ENCODE peak calls at places on chromosome 5, in five cellular contexts. One of them, this sample, is unnamed.

GRCh38 chr5:143001764-143002351 is 231.7 kb downstream of the ARHGAP26 start:
- DNase-seq in GM12878: no peak
- DNase-seq in A549: no peak
- DNase-seq in IMR-90: peak; percentile 84
- DNase-seq in K562: no peak
- DNase-seq in this sample: no peak

GRCh38 chr5:86403190-86403589 is 214.6 kb upstream of the COX7C start:
- DNase-seq in IMR-90: no peak
- DNase-seq in K562: no peak
- DNase-seq in A549: no peak
- DNase-seq in GM12878: no peak
- DNase-seq in this sample: no peak

GRCh38 chr5:4879693-4880303 is 260.3 kb upstream of the ADAMTS16 start:
- DNase-seq in A549: peak; percentile 65
- DNase-seq in IMR-90: peak; percentile 47
- DNase-seq in K562: peak; percentile 75
- DNase-seq in GM12878: no peak
- DNase-seq in this sample: peak; percentile 87

GRCh38 chr5:39661026-39661779 is 236.4 kb upstream of the DAB2 start:
- DNase-seq in IMR-90: no peak
- DNase-seq in GM12878: no peak
- DNase-seq in K562: no peak
- DNase-seq in A549: no peak
- DNase-seq in this sample: no peak

GRCh38 chr5:51278458-51279049 is 104.7 kb upstream of the ISL1 start:
- DNase-seq in IMR-90: no peak
- DNase-seq in A549: no peak
- DNase-seq in K562: no peak
- DNase-seq in GM12878: no peak
- DNase-seq in this sample: peak; percentile 10

GRCh38 chr5:32362527-32362926 is 49.8 kb upstream of the MTMR12 start:
- DNase-seq in GM12878: no peak
- DNase-seq in IMR-90: no peak
- DNase-seq in K562: no peak
- DNase-seq in A549: no peak
- DNase-seq in this sample: no peak

GRCh38 chr5:103079796-103080195 is 40.1 kb downstream of the GIN1 start:
- DNase-seq in A549: no peak
- DNase-seq in IMR-90: no peak
- DNase-seq in GM12878: no peak
- DNase-seq in K562: no peak
- DNase-seq in this sample: no peak

GRCh38 chr5:173201636-173202265 is 33.3 kb downstream of the NKX2-5 start:
- DNase-seq in IMR-90: peak; percentile 72
- DNase-seq in GM12878: no peak
- DNase-seq in K562: no peak
- DNase-seq in A549: peak; percentile 82
- DNase-seq in this sample: no peak

DNA sequence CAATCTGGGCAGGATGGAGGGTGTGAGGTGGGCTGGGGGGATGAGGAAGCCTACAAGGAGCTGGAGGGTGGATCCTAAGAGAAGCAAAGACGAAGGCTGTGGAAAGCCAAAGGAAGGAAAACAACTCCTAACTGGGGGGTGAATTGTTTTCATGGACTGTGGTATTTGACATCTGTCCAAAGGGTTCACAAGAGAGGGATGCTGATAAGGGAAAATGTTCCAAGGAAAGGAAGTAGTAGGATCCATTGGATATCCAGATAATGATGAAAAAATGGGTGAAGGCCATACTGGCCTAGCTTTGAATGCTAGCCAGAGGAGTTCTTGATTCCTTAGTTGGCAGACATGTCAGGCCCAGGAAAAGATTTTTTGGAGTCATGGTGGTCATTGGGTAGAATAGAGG is 51.8 kb upstream of the FOXI1 start:
- DNase-seq in GM12878: no peak
- DNase-seq in IMR-90: no peak
- DNase-seq in A549: no peak
- DNase-seq in K562: no peak
- DNase-seq in this sample: no peak
- H3K4me1 ChIP-seq in GM12878: no peaks in the 10 kb centered on the region
- H3K4me1 ChIP-seq in IMR-90: no peaks in the 10 kb centered on the region
- H3K4me1 ChIP-seq in A549: no peaks in the 10 kb centered on the region
- H3K4me1 ChIP-seq in K562: no peaks in the 10 kb centered on the region
- H3K4me1 ChIP-seq in this sample: no peaks in the 10 kb centered on the region

GRCh38 chr5:16936150-16937022 is at the start of gene MYO10:
- DNase-seq in A549: peak; percentile 69
- DNase-seq in K562: peak; percentile 87
- DNase-seq in IMR-90: peak; percentile 80
- DNase-seq in GM12878: no peak
- DNase-seq in this sample: peak; percentile 95
- TF ChIP-seq RCOR1 in A549: no peak
- TF ChIP-seq RCOR1 in K562: no peak
- TF ChIP-seq RCOR1 in IMR-90: peak; percentile 23
- TF ChIP-seq RCOR1 in GM12878: no peak
- TF ChIP-seq RCOR1 in this sample: no peak

GRCh38 chr5:98735806-98736507 is 37.5 kb upstream of the RGMB start:
- DNase-seq in A549: no peak
- DNase-seq in IMR-90: peak; percentile 87
- DNase-seq in GM12878: no peak
- DNase-seq in K562: no peak
- DNase-seq in this sample: no peak
- H3K4me1 ChIP-seq in A549: no peaks in the 10 kb centered on the region
- H3K4me1 ChIP-seq in IMR-90: peaks cover 4% of the 10 kb centered on the region
- H3K4me1 ChIP-seq in GM12878: no peaks in the 10 kb centered on the region
- H3K4me1 ChIP-seq in K562: no peaks in the 10 kb centered on the region
- H3K4me1 ChIP-seq in this sample: no peaks in the 10 kb centered on the region

GRCh38 chr5:139569276-139569955 is 8.3 kb downstream of the UBE2D2 start:
- DNase-seq in A549: no peak
- DNase-seq in IMR-90: peak; percentile 52
- DNase-seq in GM12878: no peak
- DNase-seq in K562: no peak
- DNase-seq in this sample: no peak
- TF ChIP-seq RCOR1 in A549: no peak
- TF ChIP-seq RCOR1 in IMR-90: no peak
- TF ChIP-seq RCOR1 in GM12878: no peak
- TF ChIP-seq RCOR1 in K562: no peak
- TF ChIP-seq RCOR1 in this sample: no peak

GRCh38 chr5:24644757-24645156 is at the start of gene CDH10:
- DNase-seq in A549: no peak
- DNase-seq in K562: no peak
- DNase-seq in GM12878: no peak
- DNase-seq in IMR-90: no peak
- DNase-seq in this sample: no peak
- H3K4me1 ChIP-seq in A549: no peaks in the 10 kb centered on the region
- H3K4me1 ChIP-seq in K562: no peaks in the 10 kb centered on the region
- H3K4me1 ChIP-seq in GM12878: no peaks in the 10 kb centered on the region
- H3K4me1 ChIP-seq in IMR-90: no peaks in the 10 kb centered on the region
- H3K4me1 ChIP-seq in this sample: no peaks in the 10 kb centered on the region

DNA sequence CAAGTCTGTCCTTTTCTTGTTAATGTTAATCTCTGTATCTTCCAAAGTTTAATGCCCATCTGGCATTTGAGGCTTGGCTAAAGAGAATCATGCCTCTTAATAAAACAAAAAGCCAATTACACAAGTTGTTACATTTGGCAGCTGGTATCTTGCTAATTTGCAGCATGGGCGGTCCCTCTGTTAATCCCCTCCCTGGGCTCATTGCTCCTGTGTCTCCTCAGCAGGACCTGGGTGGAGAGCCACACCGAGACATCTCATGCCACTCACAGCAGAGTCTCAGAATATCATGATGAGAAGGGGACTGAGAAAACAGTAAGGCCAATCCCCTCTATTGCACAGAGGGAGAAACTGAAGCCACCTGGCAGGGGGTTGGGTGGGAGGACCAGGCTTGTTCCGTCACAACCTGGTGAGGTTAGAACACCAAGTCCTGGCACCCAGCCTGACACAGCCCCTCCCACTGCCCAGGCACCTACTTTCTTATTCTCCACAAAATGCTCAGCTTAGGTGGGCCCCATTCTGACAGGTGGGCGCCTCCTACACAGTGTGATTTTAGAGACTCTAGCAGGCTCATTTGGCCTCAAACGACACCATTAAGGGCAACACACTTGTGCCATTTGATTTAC is 243.1 kb downstream of the FSTL4 start:
- DNase-seq in A549: no peak
- DNase-seq in IMR-90: no peak
- DNase-seq in K562: no peak
- DNase-seq in GM12878: no peak
- DNase-seq in this sample: no peak
- TF ChIP-seq RCOR1 in A549: no peak
- TF ChIP-seq RCOR1 in IMR-90: no peak
- TF ChIP-seq RCOR1 in K562: no peak
- TF ChIP-seq RCOR1 in GM12878: no peak
- TF ChIP-seq RCOR1 in this sample: no peak

DNA sequence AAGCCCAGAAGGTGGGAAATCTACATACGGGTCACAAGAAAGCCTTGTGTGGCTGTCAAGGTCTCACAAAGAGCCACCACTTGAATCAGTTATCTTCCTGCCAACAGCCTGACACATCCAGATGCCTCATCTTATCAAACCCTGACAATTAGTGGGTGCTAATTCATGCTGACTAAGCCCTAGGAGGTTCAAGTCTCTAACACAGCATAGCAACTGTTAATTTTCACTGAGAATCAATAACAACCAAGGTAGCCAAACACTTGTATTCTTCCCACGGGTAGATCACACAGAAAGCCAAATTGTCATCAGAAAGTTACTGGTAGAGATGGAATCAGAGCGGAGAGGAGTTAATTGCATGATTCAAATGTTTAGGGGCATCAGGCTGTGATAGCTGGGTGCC is 222.2 kb downstream of the TMEM167A start:
- DNase-seq in K562: no peak
- DNase-seq in A549: no peak
- DNase-seq in IMR-90: no peak
- DNase-seq in GM12878: no peak
- DNase-seq in this sample: no peak
- H3K4me1 ChIP-seq in K562: no peaks in the 10 kb centered on the region
- H3K4me1 ChIP-seq in A549: no peaks in the 10 kb centered on the region
- H3K4me1 ChIP-seq in IMR-90: no peaks in the 10 kb centered on the region
- H3K4me1 ChIP-seq in GM12878: no peaks in the 10 kb centered on the region
- H3K4me1 ChIP-seq in this sample: peaks cover 5% of the 10 kb centered on the region

DNA sequence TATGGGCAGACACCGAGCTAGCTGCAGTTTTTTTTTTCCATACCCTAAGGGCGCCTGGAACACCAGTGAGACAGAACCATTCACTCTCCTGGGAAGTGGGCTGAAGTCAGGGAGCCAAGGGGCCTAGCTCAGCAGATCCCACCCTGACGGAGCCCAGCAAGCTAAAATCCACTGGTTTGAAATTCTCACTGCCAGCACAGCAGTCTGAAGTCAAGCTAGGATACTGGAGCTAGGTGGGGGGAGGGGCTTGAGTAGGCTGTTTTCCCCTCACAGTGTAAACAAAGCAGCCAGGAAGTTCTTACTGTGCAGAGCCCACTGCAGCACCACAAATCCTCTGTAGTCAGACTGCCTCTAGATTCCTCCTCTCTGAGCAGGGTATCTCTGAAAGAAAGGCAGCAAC is 151.7 kb upstream of the HCN1 start:
- DNase-seq in GM12878: no peak
- DNase-seq in IMR-90: no peak
- DNase-seq in K562: no peak
- DNase-seq in A549: no peak
- DNase-seq in this sample: no peak
- TF ChIP-seq RCOR1 in GM12878: no peak
- TF ChIP-seq RCOR1 in IMR-90: no peak
- TF ChIP-seq RCOR1 in K562: no peak
- TF ChIP-seq RCOR1 in A549: no peak
- TF ChIP-seq RCOR1 in this sample: no peak

DNA sequence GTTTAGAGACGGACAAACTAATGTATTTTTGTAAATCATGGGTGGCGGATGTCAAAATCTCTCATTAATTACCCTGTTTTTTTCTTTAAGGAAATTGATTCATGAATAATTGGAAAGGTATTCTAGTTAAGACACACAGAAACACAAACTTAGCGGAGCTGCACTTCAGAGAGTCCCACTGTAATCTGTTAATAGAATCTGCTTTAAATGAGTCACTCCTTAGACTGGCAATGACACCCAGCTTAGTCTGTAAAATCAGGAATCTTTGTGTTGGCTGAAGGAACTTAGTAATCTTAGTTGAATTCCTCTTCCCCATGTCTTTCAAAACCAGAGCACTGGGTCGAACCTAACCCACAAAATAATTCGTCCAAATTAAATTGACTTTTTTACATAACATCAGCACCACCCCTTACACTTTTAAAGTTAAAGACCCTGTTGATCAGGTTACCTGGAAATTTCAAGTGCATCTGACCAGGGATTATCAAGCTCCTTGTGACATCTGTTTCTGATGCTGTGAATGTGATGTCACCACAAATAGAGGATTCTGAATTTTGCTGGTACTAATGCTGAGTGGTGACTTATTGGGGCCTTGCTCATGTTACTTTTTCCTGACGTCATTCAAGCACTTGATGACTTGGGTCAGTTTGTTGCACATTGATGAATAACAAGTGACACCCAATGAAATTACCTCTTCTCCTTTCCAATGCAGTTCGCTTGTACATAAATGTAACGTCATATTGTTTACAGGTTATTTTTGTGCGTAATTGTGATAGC is 313.6 kb downstream of the KCTD16 start:
- DNase-seq in A549: no peak
- DNase-seq in GM12878: no peak
- DNase-seq in K562: no peak
- DNase-seq in IMR-90: peak; percentile 67
- DNase-seq in this sample: no peak
- H3K4me1 ChIP-seq in A549: no peaks in the 10 kb centered on the region
- H3K4me1 ChIP-seq in GM12878: no peaks in the 10 kb centered on the region
- H3K4me1 ChIP-seq in K562: no peaks in the 10 kb centered on the region
- H3K4me1 ChIP-seq in IMR-90: peaks cover 2% of the 10 kb centered on the region
- H3K4me1 ChIP-seq in this sample: peaks cover 3% of the 10 kb centered on the region

GRCh38 chr5:82107277-82107676 is 135.5 kb downstream of the ATG10 start:
- DNase-seq in K562: peak; percentile 25
- DNase-seq in GM12878: no peak
- DNase-seq in IMR-90: peak; percentile 19
- DNase-seq in A549: peak; percentile 3
- DNase-seq in this sample: no peak
- TF ChIP-seq RCOR1 in K562: no peak
- TF ChIP-seq RCOR1 in GM12878: no peak
- TF ChIP-seq RCOR1 in IMR-90: no peak
- TF ChIP-seq RCOR1 in A549: no peak
- TF ChIP-seq RCOR1 in this sample: no peak

This sample was measured in SK-N-SH.